ENCODE peak calls at places on chromosome 15, in seven cellular contexts. C, H, I, F, T, N and E are unnamed samples.

GRCh38 chr15:80480909-80481308 is 76.7 kb downstream of the ARNT2 start:
- DNase-seq in C (no peak), F (no peak), N (no peak), H (no peak), T (no peak), I (no peak), E (no peak)

GRCh38 chr15:58138106-58138505 is at the start of gene AQP9:
- DNase-seq in C (no peak), N (no peak), F (no peak), H (no peak), I (no peak), T (no peak), E (no peak)

GRCh38 chr15:99980791-99981190 is 247.6 kb upstream of the LYSMD4 start:
- DNase-seq in T (no peak), N (no peak), I (no peak), F (no peak), H (no peak), C (no peak), E (no peak)

GRCh38 chr15:69679623-69680228 is 227.1 kb downstream of the RPLP1 start:
- DNase-seq in H (no peak), C (no peak), T (no peak), N (peak; percentile 89), F (no peak), I (no peak), E (no peak)

GRCh38 chr15:94414921-94415320 is 183.6 kb downstream of the MCTP2 start:
- DNase-seq in H (no peak), N (no peak), F (no peak), T (no peak), I (no peak), C (no peak), E (no peak)

GRCh38 chr15:93109370-93110105 is 20.5 kb upstream of the RGMA start:
- DNase-seq in T (no peak), N (no peak), I (no peak), C (no peak), F (no peak), H (no peak), E (no peak)

GRCh38 chr15:34361278-34361677 is 5.7 kb downstream of the LPCAT4 start:
- DNase-seq in F (no peak), N (no peak), I (no peak), T (no peak), H (no peak), C (no peak), E (no peak)

GRCh38 chr15:60580650-60581415 is 101.9 kb upstream of the ICE2 start:
- DNase-seq in H (no peak), F (no peak), T (no peak), I (peak; percentile 72), C (no peak), N (no peak), E (no peak)

GRCh38 chr15:75694241-75695182 is 18.1 kb downstream of the CSPG4 start:
- DNase-seq in F (peak; percentile 86), H (no peak), C (peak; percentile 89), N (no peak), I (peak; percentile 35), T (no peak), E (peak; percentile 81)

GRCh38 chr15:85429522-85429921 is 49.1 kb downstream of the AKAP13 start:
- DNase-seq in F (no peak), I (no peak), N (no peak), C (no peak), T (no peak), H (no peak), E (no peak)
- TF ChIP-seq MAX in F (no peak), I (no peak), N (no peak), C (no peak), T (no peak), H (no peak), E (no peak)

GRCh38 chr15:45710657-45711056 is 75.8 kb downstream of the SQOR start:
- DNase-seq in F (no peak), N (no peak), H (no peak), T (no peak), C (no peak), I (no peak), E (no peak)
- TF ChIP-seq POLR2AphosphoS5 in F (no peak), N (no peak), H (no peak), T (no peak), C (no peak), I (no peak), E (no peak)

GRCh38 chr15:73273181-73274002 is 95.4 kb downstream of the HCN4 start:
- DNase-seq in C (peak; percentile 59), H (peak; percentile 15), N (no peak), T (peak; percentile 15), F (peak; percentile 71), I (peak; percentile 42), E (peak; percentile 58)
- TF ChIP-seq MAX in C (no peak), H (no peak), N (no peak), T (no peak), F (no peak), I (no peak), E (no peak)

GRCh38 chr15:28286031-28286430 is 35.9 kb downstream of the HERC2 start:
- DNase-seq in I (no peak), H (no peak), C (no peak), N (no peak), T (no peak), F (no peak), E (no peak)

DNA sequence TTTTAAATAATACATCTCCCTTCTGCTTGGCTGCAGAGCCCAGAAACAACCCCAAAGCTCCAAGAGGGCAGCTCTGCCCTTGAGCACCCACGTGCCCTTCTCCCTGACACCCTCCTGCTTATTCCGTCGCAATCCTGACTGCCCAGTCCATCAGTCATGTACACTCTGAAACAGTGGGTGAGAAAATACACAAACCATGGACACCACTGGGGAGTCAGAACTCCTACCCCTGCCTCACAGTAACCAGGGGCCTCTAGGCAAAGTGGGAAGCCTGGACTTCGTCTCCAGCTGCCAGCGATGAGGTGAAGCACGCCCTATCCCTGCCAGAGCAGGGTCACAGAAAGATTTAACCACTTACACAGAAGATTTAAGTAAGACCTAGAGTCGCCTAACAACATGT is 40.1 kb downstream of the HERC2 start:
- DNase-seq in T (no peak), C (no peak), F (no peak), N (no peak), I (no peak), H (no peak), E (no peak)
- TF ChIP-seq POLR2AphosphoS5 in T (no peak), C (no peak), F (no peak), N (no peak), I (no peak), H (no peak), E (no peak)

GRCh38 chr15:63050737-63051700 is 8.5 kb downstream of the TPM1 start:
- DNase-seq in F (no peak), C (peak; percentile 74), I (peak; percentile 78), H (no peak), T (no peak), N (no peak), E (peak; percentile 90)

GRCh38 chr15:63051701-63052066 is 9.1 kb downstream of the TPM1 start:
- DNase-seq in H (no peak), C (no peak), N (no peak), I (no peak), F (no peak), T (no peak), E (no peak)

GRCh38 chr15:63052961-63053698 is 10.6 kb downstream of the TPM1 start:
- DNase-seq in T (no peak), N (no peak), C (no peak), I (peak; percentile 84), F (peak; percentile 44), H (no peak), E (peak; percentile 54)

GRCh38 chr15:63054281-63054683 is 11.7 kb downstream of the TPM1 start:
- DNase-seq in T (no peak), C (no peak), N (no peak), H (no peak), F (no peak), I (no peak), E (peak; percentile 24)

GRCh38 chr15:63052128-63052826 is 9.7 kb downstream of the TPM1 start:
- DNase-seq in F (no peak), H (no peak), T (no peak), I (no peak), C (no peak), N (no peak), E (no peak)
- TF ChIP-seq MAX in F (no peak), H (no peak), T (no peak), I (no peak), C (no peak), N (no peak), E (no peak)

DNA sequence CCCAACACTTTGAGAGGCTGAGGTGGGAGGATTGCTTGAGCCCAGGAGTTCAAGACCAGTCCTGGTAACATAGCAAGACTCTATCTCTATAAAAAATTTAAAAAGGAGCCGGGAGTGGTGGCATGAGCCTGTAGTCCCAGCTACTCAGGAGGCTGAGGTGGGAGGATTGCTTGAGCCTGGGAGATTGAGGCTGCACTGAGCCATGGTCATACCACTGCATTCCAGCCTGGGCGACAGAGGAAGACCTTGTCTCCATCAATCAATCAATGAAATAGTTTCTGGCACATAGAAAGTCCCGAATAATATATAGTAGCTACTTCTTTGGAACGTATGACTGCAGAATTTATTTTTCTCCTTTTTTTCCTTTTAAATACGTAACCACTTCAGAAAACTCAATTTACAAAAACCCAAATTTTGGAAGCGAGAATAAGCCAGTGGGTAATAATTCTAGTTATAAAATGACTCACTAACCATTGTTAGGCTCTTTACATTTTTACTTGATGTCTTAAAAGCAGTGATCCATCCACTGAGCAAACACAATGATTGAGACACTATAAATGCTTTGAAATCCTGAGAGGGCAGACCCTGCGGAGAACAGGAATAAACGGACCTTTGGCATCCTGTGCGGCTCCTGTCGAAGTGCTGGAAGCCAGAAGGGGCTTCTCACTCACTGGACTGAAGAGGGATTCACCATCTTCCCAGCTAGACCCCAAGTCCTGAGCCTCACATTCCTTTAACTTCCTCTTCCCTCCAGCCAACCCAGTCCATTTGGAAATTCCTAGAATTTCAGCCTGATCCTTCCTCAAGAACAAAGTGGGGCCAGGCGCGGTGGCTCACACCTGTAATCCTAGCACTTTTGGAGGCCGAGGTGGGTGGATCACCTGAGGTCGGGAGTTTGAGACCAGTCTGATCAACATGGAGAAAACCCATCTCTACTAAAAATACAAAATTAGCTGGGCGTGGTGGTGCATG is 68.4 kb upstream of the MFGE8 start:
- DNase-seq in T (no peak), N (no peak), H (no peak), I (no peak), C (no peak), F (no peak), E (no peak)
- TF ChIP-seq POLR2AphosphoS5 in T (no peak), N (no peak), H (no peak), I (no peak), C (no peak), F (no peak), E (no peak)

DNA sequence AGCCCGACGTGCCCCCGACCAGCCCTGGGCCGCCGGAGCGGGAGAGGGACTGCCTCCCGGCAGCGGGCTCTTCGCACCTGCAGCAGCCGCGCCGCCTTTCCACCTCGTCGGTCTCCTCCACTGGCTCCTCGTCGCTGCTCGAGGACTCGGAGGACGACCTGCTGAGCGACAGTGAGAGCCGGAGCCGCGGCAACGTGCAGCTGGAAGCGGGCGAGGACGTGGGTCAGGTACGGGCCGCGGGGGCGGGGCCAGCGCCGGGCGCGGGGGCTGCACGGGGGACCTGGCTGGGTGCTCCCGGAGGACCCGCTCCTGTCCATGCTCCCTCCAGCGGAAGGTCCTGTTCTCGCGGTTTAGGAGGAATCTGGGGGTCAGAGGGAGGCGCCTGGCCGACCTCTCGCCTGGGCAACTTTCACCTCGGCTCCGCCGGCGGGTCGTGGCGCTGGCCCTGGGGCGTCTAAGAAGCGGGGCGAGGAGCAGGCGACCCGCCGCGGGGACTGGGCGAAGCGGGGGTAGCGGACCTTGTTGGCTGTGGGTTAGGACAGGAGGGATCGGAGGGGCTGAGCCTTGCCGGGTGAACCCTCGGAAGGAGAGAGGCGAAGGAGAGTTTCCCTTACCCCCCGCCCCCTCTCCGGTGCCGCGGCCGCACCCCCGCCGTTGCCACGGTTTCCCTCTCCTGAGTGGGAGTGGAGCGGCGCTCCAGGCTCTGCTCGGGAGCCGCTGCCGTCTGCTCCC is 682 bp downstream of the ITPKA start:
- DNase-seq in C (peak; percentile 68), T (no peak), I (peak; percentile 73), N (no peak), H (no peak), F (peak; percentile 78), E (no peak)
- TF ChIP-seq MAX in C (peak; percentile 68), T (peak; percentile 91), I (peak; percentile 68), N (peak; percentile 45), H (peak; percentile 80), F (peak; percentile 73), E (no peak)